ENCODE peak calls at places on chromosome 19, in five cellular contexts. U, G, X, Q and Y are unnamed samples. For H3K4me1, the result is how much of the 10 kb centered on the place peaks cover.

GRCh38 chr19:38003427-38004099 is 96.6 kb downstream of the SIPA1L3 start:
- DNase-seq in G (peak), U (peak), Q (no peak), X (peak), Y (no peak)

GRCh38 chr19:35399948-35400772 is 29.3 kb downstream of the GPR42 start:
- DNase-seq in X (no peak), Q (no peak), G (no peak), U (no peak), Y (no peak)

GRCh38 chr19:21130097-21130775 is 11.6 kb upstream of the ZNF431 start:
- DNase-seq in G (no peak), U (no peak), Q (no peak), X (no peak), Y (peak)

GRCh38 chr19:38049105-38049649 is 142.2 kb downstream of the SIPA1L3 start:
- DNase-seq in U (no peak), X (no peak), Q (no peak), G (peak), Y (no peak)

GRCh38 chr19:18670313-18670712 is 13.2 kb upstream of the CRTC1 start:
- DNase-seq in X (no peak), U (no peak), G (no peak), Q (no peak), Y (no peak)

GRCh38 chr19:43660301-43660700 is 9.7 kb downstream of the PLAUR start:
- DNase-seq in Q (no peak), X (no peak), U (no peak), G (no peak), Y (no peak)

GRCh38 chr19:27805848-27806247 is 1407.1 kb downstream of the UQCRFS1 start:
- DNase-seq in Q (peak), G (no peak), U (no peak), X (peak), Y (no peak)

GRCh38 chr19:6718111-6718740 is 2.2 kb downstream of the C3 start:
- DNase-seq in G (no peak), Q (no peak), U (no peak), X (peak), Y (no peak)

GRCh38 chr19:57587529-57587928 is 3.6 kb downstream of the ZIK1 start:
- DNase-seq in U (no peak), G (no peak), Q (no peak), X (no peak), Y (peak)

GRCh38 chr19:41872775-41873647 is 4.1 kb upstream of the CD79A start:
- DNase-seq in Q (peak), X (peak), U (no peak), G (peak), Y (peak)

GRCh38 chr19:48516536-48516935 is 4.9 kb upstream of the LMTK3 start:
- DNase-seq in G (no peak), U (no peak), X (no peak), Q (no peak), Y (peak)

GRCh38 chr19:32241957-32242710 is 103.3 kb upstream of the ZNF507 start:
- DNase-seq in U (no peak), X (no peak), Q (no peak), G (no peak), Y (no peak)

GRCh38 chr19:38515906-38516305 is 82.4 kb downstream of the RYR1 start:
- DNase-seq in Q (no peak), X (no peak), U (no peak), G (no peak), Y (no peak)

GRCh38 chr19:11261431-11261901 is 858 bp downstream of the DOCK6 start:
- DNase-seq in X (no peak), Q (no peak), U (no peak), G (peak), Y (no peak)

GRCh38 chr19:21022996-21023395 is 2.5 kb downstream of the ZNF430 start:
- DNase-seq in G (peak), X (no peak), Q (no peak), U (no peak), Y (no peak)

GRCh38 chr19:40804783-40805242 is 5.8 kb downstream of the EGLN2 start:
- DNase-seq in Q (no peak), U (no peak), X (no peak), G (no peak), Y (no peak)

GRCh38 chr19:12872941-12873890 is 8.0 kb downstream of the DNASE2 start:
- DNase-seq in X (peak), U (no peak), Q (no peak), G (peak), Y (peak)

GRCh38 chr19:58059003-58059671 is at the start of gene ZNF135:
- DNase-seq in X (peak), Q (peak), U (peak), G (peak), Y (peak)

GRCh38 chr19:38670921-38671398 is 23.5 kb downstream of the ACTN4 start:
- DNase-seq in U (no peak), G (peak), X (no peak), Q (no peak), Y (peak)

GRCh38 chr19:21604351-21604926 is 99.0 kb downstream of the ZNF429 start:
- DNase-seq in X (no peak), G (peak), U (no peak), Q (no peak), Y (peak)

GRCh38 chr19:22606212-22606553 is 27.9 kb upstream of the ZNF492 start:
- DNase-seq in X (no peak), G (no peak), U (no peak), Q (no peak), Y (no peak)

GRCh38 chr19:28586501-28586900 is 626.5 kb downstream of the UQCRFS1 start:
- DNase-seq in U (no peak), X (no peak), G (no peak), Q (no peak), Y (no peak)

GRCh38 chr19:11142528-11143171 is 12.9 kb downstream of the SPC24 start:
- DNase-seq in Q (no peak), X (peak), U (peak), G (peak), Y (peak)

GRCh38 chr19:3098515-3099346 is 4.6 kb downstream of the GNA11 start:
- DNase-seq in X (no peak), G (peak), Q (no peak), U (no peak), Y (no peak)

GRCh38 chr19:53906211-53907192 is 2.6 kb upstream of the CACNG7 start:
- DNase-seq in X (peak), Q (no peak), U (peak), G (no peak), Y (no peak)

GRCh38 chr19:13118424-13119193 is 545 bp downstream of the NACC1 start:
- DNase-seq in U (peak), X (peak), Q (peak), G (peak), Y (no peak)

GRCh38 chr19:14460935-14461334 is 14.2 kb downstream of the PTGER1 start:
- DNase-seq in Q (no peak), U (no peak), G (no peak), X (no peak), Y (no peak)
- H2BK12ac ChIP-seq in Q (no peak), U (no peak), G (no peak), X (no peak), Y (no peak)

GRCh38 chr19:16345457-16345856 is 20.8 kb downstream of the KLF2 start:
- DNase-seq in Q (no peak), U (no peak), X (no peak), G (no peak), Y (no peak)

GRCh38 chr19:16340654-16341053 is 16.0 kb downstream of the KLF2 start:
- DNase-seq in Q (no peak), G (no peak), X (no peak), U (no peak), Y (no peak)

GRCh38 chr19:16342002-16342715 is 17.5 kb downstream of the KLF2 start:
- DNase-seq in U (no peak), X (no peak), Q (no peak), G (no peak), Y (no peak)

GRCh38 chr19:16340092-16340491 is 15.5 kb downstream of the KLF2 start:
- DNase-seq in X (no peak), Q (no peak), G (peak), U (no peak), Y (no peak)

GRCh38 chr19:16343156-16343555 is 18.5 kb downstream of the KLF2 start:
- DNase-seq in Q (no peak), U (no peak), X (no peak), G (no peak), Y (no peak)
- H3K4me1 ChIP-seq in Q (under half), U (under half), X (under half), G (under half), Y (under half)

DNA sequence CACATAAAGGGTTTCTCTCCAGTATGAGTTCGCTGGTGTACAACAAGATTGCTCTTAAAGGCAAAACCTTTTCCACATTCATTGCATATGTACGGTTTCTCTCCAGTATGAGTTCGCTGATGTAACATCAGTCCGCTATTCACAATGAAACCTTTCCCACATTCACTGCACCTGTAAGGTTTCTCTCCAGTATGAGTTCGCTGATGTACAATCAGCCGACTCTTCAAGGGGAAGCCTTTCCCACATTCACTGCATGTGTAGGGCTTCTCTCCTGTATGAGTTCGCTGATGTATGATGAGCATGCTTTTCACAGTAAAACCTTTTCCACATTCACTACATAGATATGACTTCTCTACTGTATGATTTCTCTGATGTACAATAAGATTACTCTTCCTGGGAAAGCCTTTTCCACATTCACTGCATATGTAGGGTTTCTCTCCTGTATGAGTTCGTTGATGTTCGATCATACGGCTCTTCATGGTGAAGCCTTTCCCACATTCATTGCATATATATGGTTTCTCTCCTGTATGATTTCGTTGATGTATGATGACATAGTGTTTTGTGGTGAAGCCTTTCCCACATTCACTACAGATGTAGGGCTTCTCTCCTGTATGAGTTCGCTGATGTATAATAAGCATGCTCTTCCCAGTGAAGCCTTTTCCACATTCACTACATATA is 6.0 kb upstream of the ZNF614 start:
- DNase-seq in Q (no peak), X (no peak), G (peak), U (no peak), Y (no peak)
- H2BK12ac ChIP-seq in Q (no peak), X (no peak), G (no peak), U (no peak), Y (no peak)

DNA sequence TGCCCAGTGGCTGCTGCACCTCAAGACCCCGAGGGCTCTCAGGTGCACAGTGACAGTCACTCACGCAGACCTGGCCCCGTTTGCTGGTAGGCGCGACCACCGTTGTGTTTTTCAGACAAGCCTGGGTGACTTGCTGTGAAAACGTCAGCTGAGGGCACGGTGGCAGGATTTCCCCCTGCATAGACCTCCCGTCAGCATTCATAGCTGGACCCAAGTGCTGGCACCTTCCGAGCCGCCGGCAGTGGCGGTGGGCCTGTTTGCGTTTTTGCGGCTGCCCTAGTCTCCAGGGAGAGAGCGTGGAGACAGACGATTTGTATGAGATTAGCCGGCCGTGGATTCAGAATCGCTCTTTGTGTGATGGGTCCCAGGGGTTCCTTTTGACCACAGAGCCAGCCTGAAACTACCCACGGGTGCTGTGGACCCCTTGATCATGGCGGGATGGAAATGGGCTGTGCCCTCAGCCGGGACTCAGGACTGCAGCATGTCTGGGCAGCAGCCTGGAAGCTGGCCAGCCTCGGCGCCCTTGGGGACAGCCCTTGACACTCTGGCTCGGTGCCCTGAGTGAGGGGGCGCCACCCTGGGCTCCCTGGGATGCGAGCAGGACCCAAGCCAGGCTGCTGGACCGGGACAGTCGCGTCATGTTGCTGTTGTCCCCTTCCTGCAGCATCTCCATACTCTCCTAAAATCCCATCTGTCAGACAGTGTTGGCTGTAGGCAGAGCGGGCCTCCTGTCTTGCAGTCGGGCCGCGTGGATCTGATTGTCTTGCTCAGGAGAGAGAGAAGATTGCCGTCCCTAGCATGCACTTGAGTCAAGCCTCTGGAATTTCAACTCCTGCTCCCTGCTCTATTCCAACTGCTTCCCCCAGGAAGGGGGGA is 8.6 kb downstream of the KDM4B start:
- DNase-seq in X (no peak), U (no peak), Q (no peak), G (peak), Y (peak)
- H3K4me1 ChIP-seq in X (under half), U (under half), Q (under half), G (under half), Y (under half)

GRCh38 chr19:44891016-44891882 is at the start of gene TOMM40:
- DNase-seq in G (peak), U (no peak), Q (no peak), X (no peak), Y (no peak)
- H2BK12ac ChIP-seq in G (no peak), U (no peak), Q (no peak), X (no peak), Y (no peak)

GRCh38 chr19:1087813-1088418 is 7.3 kb downstream of the POLR2E start:
- DNase-seq in Q (no peak), X (no peak), G (no peak), U (no peak), Y (no peak)
- H3K4me1 ChIP-seq in Q (under half), X (under half), G (under half), U (under half), Y (under half)

GRCh38 chr19:17611462-17612244 is 56.2 kb downstream of the COLGALT1 start:
- DNase-seq in Q (no peak), U (no peak), G (no peak), X (no peak), Y (no peak)
- H2BK12ac ChIP-seq in Q (no peak), U (no peak), G (no peak), X (no peak), Y (no peak)

GRCh38 chr19:9857920-9858746 is 23.0 kb downstream of the PIN1 start:
- DNase-seq in G (no peak), U (no peak), Q (no peak), X (no peak), Y (no peak)

GRCh38 chr19:9858766-9859165 is 23.6 kb downstream of the PIN1 start:
- DNase-seq in U (no peak), Q (no peak), X (no peak), G (no peak), Y (no peak)

GRCh38 chr19:9854282-9854846 is 19.2 kb downstream of the PIN1 start:
- DNase-seq in G (no peak), U (no peak), X (no peak), Q (no peak), Y (no peak)

GRCh38 chr19:9857076-9857721 is 22.1 kb downstream of the PIN1 start:
- DNase-seq in U (no peak), Q (no peak), G (no peak), X (no peak), Y (no peak)

GRCh38 chr19:9856609-9857008 is 21.5 kb downstream of the PIN1 start:
- DNase-seq in G (no peak), U (no peak), X (no peak), Q (no peak), Y (no peak)
- H3K4me1 ChIP-seq in G (under half), U (under half), X (under half), Q (under half), Y (under half)